ENCODE peak calls at places on chromosomes 2 and 18, in four cellular contexts. G is A549, Q is K562, E is HepG2. O is an unnamed sample.
A peak's percentile ranks its signal among the peaks of the same experiment; 100 is the strongest.

GRCh38 chr2:165238295-165238694 is 919 bp upstream of the SCN2A start:
- DNase-seq in G (no peak), Q (peak; percentile 8), E (no peak), O (no peak)

GRCh38 chr2:26344581-26345283 is 1.2 kb upstream of the SELENOI start:
- DNase-seq in G (peak; percentile 73), Q (peak; percentile 90), E (peak; percentile 63), O (no peak)

GRCh38 chr18:3319399-3319798 is 57.5 kb downstream of the MYL12B start:
- DNase-seq in G (no peak), Q (no peak), E (no peak), O (no peak)

GRCh38 chr2:207330912-207331311 is 165.2 kb upstream of the KLF7 start:
- DNase-seq in G (peak; percentile 89), Q (peak; percentile 26), E (no peak), O (peak; percentile 97)

GRCh38 chr2:44686561-44686960 is 254.9 kb upstream of the SIX3 start:
- DNase-seq in G (peak; percentile 5), Q (no peak), E (no peak), O (no peak)

GRCh38 chr18:27447530-27447929 is 262.4 kb upstream of the CHST9 start:
- DNase-seq in G (no peak), Q (no peak), E (no peak), O (no peak)

GRCh38 chr2:45274190-45274926 is 265.1 kb upstream of the SIX2 start:
- DNase-seq in G (no peak), Q (no peak), E (peak; percentile 95), O (no peak)

GRCh38 chr2:189933911-189934399 is 128.6 kb downstream of the MSTN start:
- DNase-seq in G (peak; percentile 70), Q (no peak), E (no peak), O (no peak)

GRCh38 chr2:240917009-240917683 is 11.0 kb downstream of the CROCC2 start:
- DNase-seq in G (no peak), Q (no peak), E (no peak), O (no peak)

GRCh38 chr2:220904015-220904414 is 668.1 kb downstream of the EPHA4 start:
- DNase-seq in G (no peak), Q (no peak), E (no peak), O (no peak)

GRCh38 chr2:169476459-169476858 is 2.8 kb upstream of the BBS5 start:
- DNase-seq in G (peak; percentile 17), Q (no peak), E (peak; percentile 62), O (no peak)

GRCh38 chr2:232292395-232293154 is 86.0 kb upstream of the ALPP start:
- DNase-seq in G (peak; percentile 64), Q (peak; percentile 68), E (peak; percentile 58), O (no peak)

GRCh38 chr2:96884299-96885156 is 14.6 kb upstream of the SEMA4C start:
- DNase-seq in G (no peak), Q (no peak), E (no peak), O (no peak)

GRCh38 chr2:96885432-96886137 is 15.7 kb upstream of the SEMA4C start:
- DNase-seq in G (no peak), Q (no peak), E (no peak), O (no peak)

GRCh38 chr2:96888082-96889011 is 18.5 kb upstream of the SEMA4C start:
- DNase-seq in G (no peak), Q (no peak), E (no peak), O (no peak)

GRCh38 chr2:96890252-96890651 is 20.4 kb upstream of the SEMA4C start:
- DNase-seq in G (no peak), Q (peak; percentile 63), E (no peak), O (no peak)

DNA sequence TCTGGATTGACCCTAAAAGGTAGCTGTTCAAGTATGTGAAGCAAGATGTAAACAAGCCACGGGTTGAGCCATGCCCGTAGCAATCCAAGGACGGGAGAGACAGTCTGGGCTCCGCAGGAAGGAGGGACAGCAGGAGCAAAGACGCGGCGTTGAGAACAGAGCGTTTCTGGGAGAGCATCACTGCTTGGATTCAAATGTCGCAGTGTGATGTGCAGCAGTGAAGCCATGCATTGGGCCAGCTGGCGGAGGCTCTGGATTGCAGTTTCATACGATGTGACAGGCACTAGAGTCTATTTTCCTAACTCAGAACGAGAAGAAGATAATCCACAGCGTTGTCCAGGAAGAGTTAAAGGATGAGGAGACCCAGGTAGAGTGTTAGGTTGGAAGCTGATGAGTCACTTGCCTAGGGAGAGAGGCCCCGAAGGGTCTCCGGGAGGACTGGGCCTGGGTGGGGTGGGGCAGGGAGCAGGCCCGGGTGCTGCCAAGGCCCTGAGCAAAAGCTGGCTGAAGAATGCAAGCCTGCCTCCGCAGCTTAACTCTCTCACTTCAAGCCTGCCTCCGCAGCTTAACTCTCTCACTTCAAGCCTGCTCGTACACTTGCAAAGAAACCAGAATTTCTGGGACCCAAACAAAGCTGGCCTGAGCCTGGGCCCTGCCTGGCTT is 17.7 kb upstream of the SEMA4C start:
- DNase-seq in G (no peak), Q (no peak), E (no peak), O (no peak)
- TF ChIP-seq KDM1A in G (no peak), Q (no peak), E (no peak), O (no peak)

GRCh38 chr2:212549463-212549862 is 10.9 kb upstream of the ERBB4 start:
- DNase-seq in G (no peak), Q (no peak), E (no peak), O (no peak)
- TF ChIP-seq JUNB in G (no peak), Q (no peak), E (no peak), O (no peak)

DNA sequence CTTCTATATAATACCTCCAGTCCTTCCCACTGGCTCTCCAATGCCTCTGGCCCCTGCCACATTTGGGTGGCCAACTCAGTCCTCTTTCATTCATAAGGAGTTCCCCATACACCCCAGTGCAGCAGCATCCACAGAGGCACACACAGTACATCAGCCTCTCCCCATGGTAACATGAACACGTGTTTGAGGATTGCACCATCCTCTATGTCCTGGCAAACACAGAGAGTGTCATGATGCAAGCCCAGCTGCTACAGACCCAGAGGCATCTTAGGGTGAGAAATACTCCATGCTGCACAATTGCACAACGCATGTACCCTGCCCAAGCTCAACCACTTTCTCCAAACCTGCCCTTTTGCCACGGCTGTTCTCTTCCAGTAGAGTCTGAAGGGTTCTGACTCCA is 11.5 kb downstream of the IGFBP5 start:
- DNase-seq in G (peak; percentile 66), Q (no peak), E (peak; percentile 61), O (no peak)
- TF ChIP-seq KDM1A in G (no peak), Q (no peak), E (peak; percentile 38), O (no peak)

DNA sequence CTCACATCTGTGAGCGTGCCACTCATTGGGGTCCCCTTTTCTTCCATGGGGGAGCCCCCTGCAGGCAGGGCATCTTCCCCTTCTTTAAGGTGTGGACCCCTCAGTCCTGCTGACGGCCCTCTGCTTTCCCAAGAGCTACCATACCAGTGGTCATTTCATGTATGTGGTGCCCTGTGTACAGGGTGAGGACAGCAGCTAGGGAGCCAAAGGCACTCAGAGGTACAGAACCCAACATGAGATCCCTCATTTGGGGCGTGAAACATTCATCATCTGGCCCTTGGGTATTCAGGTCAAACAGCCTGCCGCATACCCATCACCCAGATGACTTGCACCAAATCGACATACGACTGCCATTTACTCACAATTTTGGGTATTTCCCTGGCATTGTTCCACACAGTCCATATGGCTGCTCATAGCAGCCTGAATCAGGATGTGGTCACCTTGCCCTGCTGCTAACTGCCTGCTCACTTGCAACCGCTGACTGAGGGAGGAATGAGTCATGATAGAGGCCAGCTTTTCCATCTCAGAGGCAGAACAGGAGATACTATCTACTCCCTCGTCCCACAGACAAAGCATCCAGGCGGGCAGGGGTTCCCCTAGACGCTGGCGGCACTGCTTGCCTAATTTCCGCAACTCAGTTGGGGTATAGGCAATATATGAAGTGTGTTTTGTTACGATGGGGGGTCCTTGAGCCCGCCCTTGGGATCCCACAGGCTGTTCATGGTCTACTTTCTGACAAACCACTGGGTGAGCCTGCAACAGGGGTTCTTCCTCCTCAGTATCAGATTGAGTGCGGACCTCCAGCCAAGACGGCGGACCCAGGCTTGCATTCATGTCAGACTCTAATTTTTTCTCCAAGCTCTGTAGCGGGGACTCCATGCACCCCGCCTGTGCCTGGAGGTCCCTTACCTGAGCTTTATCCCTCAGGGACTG is 228.6 kb downstream of the SATB2 start:
- DNase-seq in G (peak; percentile 19), Q (peak; percentile 37), E (no peak), O (peak; percentile 93)
- TF ChIP-seq JUNB in G (no peak), Q (no peak), E (no peak), O (peak; percentile 35)

DNA sequence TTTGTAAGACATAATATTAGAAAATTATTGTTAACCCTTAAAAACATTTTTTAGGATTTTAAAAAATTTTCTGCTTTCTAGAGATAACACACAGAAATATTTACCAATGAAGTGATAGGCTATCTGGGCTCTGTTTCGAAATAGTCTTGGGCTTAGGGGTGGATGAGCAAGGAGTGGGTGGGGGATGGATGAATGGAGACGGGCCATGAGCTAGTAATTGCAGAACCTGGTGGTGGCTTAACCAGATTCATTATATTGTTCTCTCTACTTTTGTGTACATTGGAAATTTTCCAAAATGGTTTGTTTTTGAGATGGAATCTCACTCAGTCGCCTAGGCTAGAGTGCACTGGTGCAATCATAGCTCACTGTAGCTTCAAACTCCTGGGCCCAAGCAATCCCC is 89.6 kb downstream of the TCF7L1 start:
- DNase-seq in G (no peak), Q (no peak), E (no peak), O (no peak)
- TF ChIP-seq KDM1A in G (no peak), Q (no peak), E (no peak), O (no peak)

GRCh38 chr2:183740241-183740640 is 616.0 kb downstream of the NUP35 start:
- DNase-seq in G (no peak), Q (no peak), E (no peak), O (no peak)
- TF ChIP-seq JUNB in G (no peak), Q (no peak), E (no peak), O (no peak)

O was measured in GM12878.